ENCODE peak calls at places on chromosomes 6 and 20, in five cellular contexts. One of them, this sample, is unnamed.

GRCh38 chr6:21204951-21205350 is 388.6 kb upstream of the SOX4 start:
- DNase-seq in endothelial cell of umbilical vein: no peak
- DNase-seq in fibroblast of lung: no peak
- DNase-seq in PC-9: no peak
- DNase-seq in PC-3: no peak
- DNase-seq in this sample: no peak

GRCh38 chr20:47133809-47134456 is 222.6 kb downstream of the ZMYND8 start:
- DNase-seq in endothelial cell of umbilical vein: no peak
- DNase-seq in fibroblast of lung: peak; percentile 79
- DNase-seq in PC-9: peak; percentile 81
- DNase-seq in PC-3: peak; percentile 66
- DNase-seq in this sample: peak; percentile 36

GRCh38 chr20:7775072-7775471 is 165.2 kb downstream of the HAO1 start:
- DNase-seq in endothelial cell of umbilical vein: no peak
- DNase-seq in fibroblast of lung: peak; percentile 39
- DNase-seq in PC-9: no peak
- DNase-seq in PC-3: no peak
- DNase-seq in this sample: no peak

GRCh38 chr20:46348972-46349741 is 40.9 kb upstream of the CDH22 start:
- DNase-seq in endothelial cell of umbilical vein: peak; percentile 48
- DNase-seq in fibroblast of lung: peak; percentile 34
- DNase-seq in PC-9: no peak
- DNase-seq in PC-3: peak; percentile 47
- DNase-seq in this sample: no peak

GRCh38 chr6:47852727-47853126 is 70.9 kb downstream of the OPN5 start:
- DNase-seq in endothelial cell of umbilical vein: no peak
- DNase-seq in fibroblast of lung: peak; percentile 2
- DNase-seq in PC-9: no peak
- DNase-seq in PC-3: peak; percentile 59
- DNase-seq in this sample: peak; percentile 82

GRCh38 chr20:33328157-33328556 is 45.1 kb downstream of the BPIFB1 start:
- DNase-seq in endothelial cell of umbilical vein: no peak
- DNase-seq in fibroblast of lung: no peak
- DNase-seq in PC-9: no peak
- DNase-seq in PC-3: no peak
- DNase-seq in this sample: no peak

GRCh38 chr6:46510656-46511055 is 19.4 kb upstream of the RCAN2 start:
- DNase-seq in endothelial cell of umbilical vein: no peak
- DNase-seq in fibroblast of lung: peak; percentile 89
- DNase-seq in PC-9: no peak
- DNase-seq in PC-3: peak; percentile 23
- DNase-seq in this sample: peak; percentile 58

GRCh38 chr6:106805771-106806170 is 168.8 kb downstream of the CD24 start:
- DNase-seq in endothelial cell of umbilical vein: no peak
- DNase-seq in fibroblast of lung: no peak
- DNase-seq in PC-9: no peak
- DNase-seq in PC-3: no peak
- DNase-seq in this sample: no peak

GRCh38 chr20:38354227-38354626 is 7.9 kb downstream of the LBP start:
- DNase-seq in endothelial cell of umbilical vein: no peak
- DNase-seq in fibroblast of lung: no peak
- DNase-seq in PC-9: no peak
- DNase-seq in PC-3: no peak
- DNase-seq in this sample: no peak

GRCh38 chr20:10540636-10541493 is 105.8 kb downstream of the SLX4IP start:
- DNase-seq in endothelial cell of umbilical vein: peak; percentile 88
- DNase-seq in fibroblast of lung: peak; percentile 92
- DNase-seq in PC-9: peak; percentile 88
- DNase-seq in PC-3: peak; percentile 89
- DNase-seq in this sample: peak; percentile 90

GRCh38 chr20:64103871-64104666 is 3.3 kb downstream of the NPBWR2 start:
- DNase-seq in endothelial cell of umbilical vein: no peak
- DNase-seq in fibroblast of lung: no peak
- DNase-seq in PC-9: peak; percentile 33
- DNase-seq in PC-3: no peak
- DNase-seq in this sample: no peak

GRCh38 chr20:64100946-64101688 is 6.2 kb downstream of the NPBWR2 start:
- DNase-seq in endothelial cell of umbilical vein: no peak
- DNase-seq in fibroblast of lung: no peak
- DNase-seq in PC-9: no peak
- DNase-seq in PC-3: no peak
- DNase-seq in this sample: no peak

GRCh38 chr20:64101731-64102621 is 5.4 kb downstream of the NPBWR2 start:
- DNase-seq in endothelial cell of umbilical vein: peak; percentile 21
- DNase-seq in fibroblast of lung: no peak
- DNase-seq in PC-9: peak; percentile 32
- DNase-seq in PC-3: peak; percentile 59
- DNase-seq in this sample: no peak

GRCh38 chr20:64104667-64105451 is 2.5 kb downstream of the NPBWR2 start:
- DNase-seq in endothelial cell of umbilical vein: no peak
- DNase-seq in fibroblast of lung: no peak
- DNase-seq in PC-9: peak; percentile 32
- DNase-seq in PC-3: no peak
- DNase-seq in this sample: no peak

DNA sequence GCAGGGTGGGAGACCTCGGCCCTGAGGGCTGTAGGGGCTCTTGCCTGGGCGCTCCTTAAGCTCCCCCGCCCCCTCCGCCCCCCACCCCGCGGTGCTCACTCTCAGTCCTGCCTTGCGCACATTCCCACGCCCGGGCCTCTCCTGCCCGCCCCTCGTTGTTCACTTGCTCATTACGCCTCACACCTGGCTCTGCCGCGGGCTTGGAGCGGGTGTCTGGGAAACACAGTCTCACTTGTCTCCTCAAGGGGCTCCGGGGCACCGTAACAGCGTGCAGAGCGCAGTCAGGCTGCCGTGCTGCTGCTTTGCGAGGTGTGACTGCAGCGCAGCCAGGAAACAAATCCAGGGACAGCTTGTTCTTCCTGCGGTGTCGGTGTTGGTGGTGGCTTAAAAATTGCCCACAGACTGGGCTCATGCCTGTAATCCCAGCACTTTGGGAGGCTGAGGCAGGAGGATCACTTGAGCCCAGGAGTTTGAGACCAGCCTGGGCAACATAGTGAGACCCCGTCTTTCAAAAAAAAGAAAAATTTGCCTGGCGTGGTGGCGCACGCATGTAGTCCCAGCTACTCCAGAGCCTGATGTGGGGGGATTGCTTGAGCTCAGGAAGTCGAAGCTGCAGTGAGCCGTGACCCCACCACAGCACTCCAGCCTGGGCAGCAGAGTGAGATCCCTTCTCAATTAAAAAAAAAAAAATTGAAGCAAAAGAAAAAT is 4.6 kb downstream of the NPBWR2 start:
- DNase-seq in endothelial cell of umbilical vein: no peak
- DNase-seq in fibroblast of lung: no peak
- DNase-seq in PC-9: peak; percentile 33
- DNase-seq in PC-3: no peak
- DNase-seq in this sample: no peak
- TF ChIP-seq EZH2 in endothelial cell of umbilical vein: no peak
- TF ChIP-seq EZH2 in fibroblast of lung: no peak
- TF ChIP-seq EZH2 in PC-9: no peak
- TF ChIP-seq EZH2 in PC-3: no peak
- TF ChIP-seq EZH2 in this sample: peak; percentile 51

DNA sequence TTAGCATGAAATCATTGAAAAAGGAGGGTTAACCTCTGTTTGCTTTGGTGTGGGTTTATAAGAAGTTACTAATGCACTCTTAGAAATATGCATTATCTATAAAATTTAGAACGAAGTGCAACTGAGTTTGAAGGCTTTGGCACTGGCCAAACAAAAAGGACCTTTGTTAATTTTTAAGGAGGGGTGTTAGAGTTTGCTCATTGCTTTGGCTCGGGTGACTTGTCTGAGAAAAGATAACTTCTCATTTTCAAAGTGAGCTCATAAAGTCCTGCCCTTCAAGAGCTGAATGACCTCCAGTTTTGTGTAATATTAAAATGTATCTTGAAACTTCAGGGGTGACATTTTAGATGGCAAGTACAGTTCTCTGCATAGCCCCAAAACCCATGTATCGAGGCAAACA is 25.9 kb downstream of the NEDD9 start:
- DNase-seq in endothelial cell of umbilical vein: no peak
- DNase-seq in fibroblast of lung: no peak
- DNase-seq in PC-9: no peak
- DNase-seq in PC-3: peak; percentile 84
- DNase-seq in this sample: peak; percentile 40
- H3K4me1 ChIP-seq in endothelial cell of umbilical vein: peaks cover 69% of the 10 kb centered on the region
- H3K4me1 ChIP-seq in fibroblast of lung: peaks cover 32% of the 10 kb centered on the region
- H3K4me1 ChIP-seq in PC-9: peaks cover 28% of the 10 kb centered on the region
- H3K4me1 ChIP-seq in PC-3: peaks cover 38% of the 10 kb centered on the region
- H3K4me1 ChIP-seq in this sample: peaks cover 32% of the 10 kb centered on the region

GRCh38 chr6:15320683-15321082 is 74.8 kb downstream of the JARID2 start:
- DNase-seq in endothelial cell of umbilical vein: no peak
- DNase-seq in fibroblast of lung: peak; percentile 53
- DNase-seq in PC-9: no peak
- DNase-seq in PC-3: peak; percentile 13
- DNase-seq in this sample: peak; percentile 27

GRCh38 chr6:15319677-15320076 is 73.8 kb downstream of the JARID2 start:
- DNase-seq in endothelial cell of umbilical vein: no peak
- DNase-seq in fibroblast of lung: no peak
- DNase-seq in PC-9: no peak
- DNase-seq in PC-3: no peak
- DNase-seq in this sample: no peak

GRCh38 chr6:15316754-15317153 is 70.9 kb downstream of the JARID2 start:
- DNase-seq in endothelial cell of umbilical vein: no peak
- DNase-seq in fibroblast of lung: no peak
- DNase-seq in PC-9: no peak
- DNase-seq in PC-3: no peak
- DNase-seq in this sample: no peak

GRCh38 chr6:15317934-15318902 is 72.3 kb downstream of the JARID2 start:
- DNase-seq in endothelial cell of umbilical vein: no peak
- DNase-seq in fibroblast of lung: no peak
- DNase-seq in PC-9: no peak
- DNase-seq in PC-3: no peak
- DNase-seq in this sample: no peak

GRCh38 chr6:15317251-15317650 is 71.4 kb downstream of the JARID2 start:
- DNase-seq in endothelial cell of umbilical vein: no peak
- DNase-seq in fibroblast of lung: no peak
- DNase-seq in PC-9: no peak
- DNase-seq in PC-3: no peak
- DNase-seq in this sample: no peak
- H3K4me3 ChIP-seq in endothelial cell of umbilical vein: no peak overlapping the region
- H3K4me3 ChIP-seq in fibroblast of lung: no peak overlapping the region
- H3K4me3 ChIP-seq in PC-9: no peak overlapping the region
- H3K4me3 ChIP-seq in PC-3: no peak overlapping the region
- H3K4me3 ChIP-seq in this sample: no peak overlapping the region

DNA sequence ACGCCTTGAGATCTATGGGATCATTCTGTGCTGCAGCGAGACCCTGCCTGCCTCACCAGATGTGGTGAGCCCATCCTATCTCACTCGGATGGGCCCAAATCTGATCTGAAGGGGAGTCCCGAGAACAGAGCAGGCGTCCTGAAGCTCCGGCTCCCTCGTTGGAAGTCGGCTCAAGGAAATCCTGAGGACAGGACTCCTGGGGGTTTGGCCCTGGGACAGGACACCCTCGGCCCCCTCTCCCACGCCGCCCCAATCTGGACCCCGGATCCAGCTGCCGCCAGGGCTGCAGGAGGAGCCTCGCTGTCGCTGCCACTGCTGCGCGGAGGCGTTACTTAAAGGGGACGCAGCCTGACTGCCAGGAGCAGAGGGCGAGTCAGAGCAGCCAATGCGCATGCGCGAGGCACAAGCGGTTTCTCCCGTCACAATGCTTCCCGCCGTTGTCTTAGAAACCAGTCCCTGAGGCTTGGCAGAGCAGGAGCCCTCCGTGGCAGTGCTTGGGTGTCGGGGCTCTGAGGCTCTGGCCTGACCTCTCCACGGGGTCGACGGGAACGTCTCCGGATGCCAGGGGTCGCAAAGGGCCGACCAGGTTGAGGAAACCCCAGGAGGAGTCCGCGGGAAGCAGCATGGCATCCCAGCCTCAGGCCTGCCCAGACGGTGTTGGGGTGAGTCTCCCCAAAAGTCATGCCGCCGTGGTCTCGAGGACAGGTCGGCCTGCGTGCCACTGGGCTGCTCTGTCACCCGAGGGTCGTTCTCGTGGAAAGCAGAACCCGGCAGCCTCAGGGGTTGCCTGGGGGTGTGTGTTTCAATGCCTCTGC is 1567.8 kb upstream of the DEFB115 start:
- DNase-seq in endothelial cell of umbilical vein: no peak
- DNase-seq in fibroblast of lung: no peak
- DNase-seq in PC-9: no peak
- DNase-seq in PC-3: peak; percentile 9
- DNase-seq in this sample: no peak
- TF ChIP-seq EZH2 in endothelial cell of umbilical vein: no peak
- TF ChIP-seq EZH2 in fibroblast of lung: no peak
- TF ChIP-seq EZH2 in PC-9: no peak
- TF ChIP-seq EZH2 in PC-3: no peak
- TF ChIP-seq EZH2 in this sample: no peak

GRCh38 chr6:16766043-16766521 is 4.8 kb upstream of the ATXN1 start:
- DNase-seq in endothelial cell of umbilical vein: peak; percentile 64
- DNase-seq in fibroblast of lung: peak; percentile 94
- DNase-seq in PC-9: peak; percentile 98
- DNase-seq in PC-3: peak; percentile 98
- DNase-seq in this sample: peak; percentile 80
- H3K4me1 ChIP-seq in endothelial cell of umbilical vein: peaks cover 69% of the 10 kb centered on the region
- H3K4me1 ChIP-seq in fibroblast of lung: peaks cover 29% of the 10 kb centered on the region
- H3K4me1 ChIP-seq in PC-9: peaks cover 80% of the 10 kb centered on the region
- H3K4me1 ChIP-seq in PC-3: peaks cover 70% of the 10 kb centered on the region
- H3K4me1 ChIP-seq in this sample: peaks cover 57% of the 10 kb centered on the region

GRCh38 chr20:3681352-3681930 is 369 bp downstream of the ADAM33 start:
- DNase-seq in endothelial cell of umbilical vein: no peak
- DNase-seq in fibroblast of lung: no peak
- DNase-seq in PC-9: no peak
- DNase-seq in PC-3: no peak
- DNase-seq in this sample: no peak
- H3K4me3 ChIP-seq in endothelial cell of umbilical vein: peak overlapping the region; percentile 14
- H3K4me3 ChIP-seq in fibroblast of lung: peak overlapping the region; percentile 33
- H3K4me3 ChIP-seq in PC-9: no peak overlapping the region
- H3K4me3 ChIP-seq in PC-3: peak overlapping the region; percentile 60
- H3K4me3 ChIP-seq in this sample: no peak overlapping the region

GRCh38 chr6:84057908-84058307 is 24.3 kb downstream of the MRAP2 start:
- DNase-seq in endothelial cell of umbilical vein: no peak
- DNase-seq in fibroblast of lung: no peak
- DNase-seq in PC-9: no peak
- DNase-seq in PC-3: no peak
- DNase-seq in this sample: no peak
- TF ChIP-seq EZH2 in endothelial cell of umbilical vein: no peak
- TF ChIP-seq EZH2 in fibroblast of lung: no peak
- TF ChIP-seq EZH2 in PC-9: no peak
- TF ChIP-seq EZH2 in PC-3: no peak
- TF ChIP-seq EZH2 in this sample: no peak

DNA sequence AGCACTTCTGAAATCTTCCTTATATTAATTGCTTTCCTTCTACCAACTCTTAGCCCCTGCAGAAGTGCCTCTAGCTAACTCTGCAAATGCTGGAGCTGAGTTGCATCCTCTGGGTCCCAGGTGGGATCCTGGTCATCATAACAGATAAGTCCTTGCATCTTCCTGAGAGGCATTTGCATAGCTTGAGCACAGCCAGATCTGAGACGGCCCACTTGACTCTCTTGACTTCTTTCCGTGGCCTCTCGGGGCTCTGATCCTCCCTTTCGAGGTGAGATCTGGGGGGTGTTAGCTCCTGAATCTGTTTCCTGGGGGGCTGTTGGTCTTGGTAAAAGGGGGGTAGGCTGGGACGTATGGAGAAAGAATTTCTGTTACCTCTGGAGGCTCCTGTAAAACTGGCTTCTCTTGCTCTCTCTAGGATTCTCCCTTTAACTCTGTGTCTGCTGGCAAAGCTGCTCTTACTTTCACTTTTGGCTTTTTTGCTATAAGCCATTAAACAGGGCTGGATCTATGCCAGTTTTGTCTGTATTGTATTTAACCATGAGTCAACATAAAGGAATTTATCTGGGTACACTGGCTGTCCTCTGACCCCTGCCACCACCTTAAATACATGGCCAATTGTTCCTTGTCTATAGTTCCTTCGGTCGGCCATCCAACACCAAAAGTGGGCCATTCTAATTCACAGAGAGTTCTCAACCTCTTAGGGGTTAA is 223.1 kb upstream of the SYNCRIP start:
- DNase-seq in endothelial cell of umbilical vein: peak; percentile 85
- DNase-seq in fibroblast of lung: peak; percentile 82
- DNase-seq in PC-9: peak; percentile 36
- DNase-seq in PC-3: peak; percentile 89
- DNase-seq in this sample: peak; percentile 48
- H3K4me1 ChIP-seq in endothelial cell of umbilical vein: peaks cover 23% of the 10 kb centered on the region
- H3K4me1 ChIP-seq in fibroblast of lung: no peaks in the 10 kb centered on the region
- H3K4me1 ChIP-seq in PC-9: no peaks in the 10 kb centered on the region
- H3K4me1 ChIP-seq in PC-3: peaks cover 20% of the 10 kb centered on the region
- H3K4me1 ChIP-seq in this sample: peaks cover 11% of the 10 kb centered on the region

This sample was measured in mammary epithelial cell.